ENCODE peak calls at places on chromosome 17, in five cellular contexts. P is H9, D is mesenchymal stem cell, O is trophoblast cell, K is H1. S is an unnamed sample.

GRCh38 chr17:31549121-31549524 is 157.6 kb downstream of the RAB11FIP4 start:
- DNase-seq in P (no peak), D (peak), O (no peak), K (no peak), S (no peak)

GRCh38 chr17:77889866-77890760 is 68.4 kb upstream of the TNRC6C start:
- DNase-seq in P (no peak), D (no peak), O (no peak), K (no peak), S (no peak)

GRCh38 chr17:77476920-77477805 is 336.4 kb downstream of the SEC14L1 start:
- DNase-seq in P (no peak), D (peak), O (peak), K (no peak), S (no peak)

GRCh38 chr17:40329981-40330794 is 21.2 kb downstream of the RARA start:
- DNase-seq in P (no peak), D (no peak), O (no peak), K (no peak), S (no peak)

GRCh38 chr17:57938061-57938502 is 17.1 kb downstream of the CUEDC1 start:
- DNase-seq in P (no peak), D (no peak), O (no peak), K (no peak), S (no peak)

GRCh38 chr17:80782536-80783427 is 208.9 kb upstream of the CHMP6 start:
- DNase-seq in P (peak), D (peak), O (no peak), K (no peak), S (no peak)

GRCh38 chr17:40678902-40679522 is 14.0 kb upstream of the KRT222 start:
- DNase-seq in P (no peak), D (no peak), O (no peak), K (no peak), S (no peak)

GRCh38 chr17:29145289-29146058 is 34.7 kb downstream of the MYO18A start:
- DNase-seq in P (peak), D (peak), O (peak), K (peak), S (no peak)

GRCh38 chr17:57578608-57578990 is 166.5 kb downstream of the CCDC182 start:
- DNase-seq in P (no peak), D (no peak), O (no peak), K (no peak), S (no peak)

GRCh38 chr17:19377602-19378415 is 489 bp upstream of the MAPK7 start:
- DNase-seq in P (peak), D (peak), O (peak), K (peak), S (peak)

GRCh38 chr17:7324438-7324779 is 4.7 kb downstream of the NEURL4 start:
- DNase-seq in P (no peak), D (no peak), O (no peak), K (no peak), S (no peak)

GRCh38 chr17:1730345-1731193 is 6.1 kb downstream of the WDR81 start:
- DNase-seq in P (no peak), D (peak), O (peak), K (no peak), S (no peak)

GRCh38 chr17:43020789-43021738 is 1.1 kb downstream of the VAT1 start:
- DNase-seq in P (peak), D (peak), O (peak), K (no peak), S (peak)

GRCh38 chr17:9329251-9329921 is 246.2 kb downstream of the STX8 start:
- DNase-seq in P (no peak), D (no peak), O (no peak), K (no peak), S (no peak)

GRCh38 chr17:17732892-17733670 is 51.8 kb downstream of the RAI1 start:
- DNase-seq in P (no peak), D (peak), O (no peak), K (no peak), S (no peak)

GRCh38 chr17:59365383-59365981 is 34.0 kb downstream of the YPEL2 start:
- DNase-seq in P (no peak), D (no peak), O (no peak), K (no peak), S (peak)

GRCh38 chr17:48530887-48531272 is at the start of gene HOXB1:
- DNase-seq in P (peak), D (no peak), O (no peak), K (no peak), S (no peak)

GRCh38 chr17:77778636-77779524 is 179.6 kb upstream of the TNRC6C start:
- DNase-seq in P (no peak), D (no peak), O (no peak), K (no peak), S (no peak)

GRCh38 chr17:58557981-58558380 is 43.5 kb upstream of the MTMR4 start:
- DNase-seq in P (no peak), D (no peak), O (no peak), K (no peak), S (no peak)

GRCh38 chr17:79305831-79306687 is 231.4 kb downstream of the ENGASE start:
- DNase-seq in P (no peak), D (no peak), O (peak), K (no peak), S (no peak)

GRCh38 chr17:41657936-41658335 is 30.7 kb upstream of the EIF1 start:
- DNase-seq in P (no peak), D (no peak), O (no peak), K (no peak), S (no peak)

GRCh38 chr17:80092959-80093358 is 8.4 kb upstream of the GAA start:
- DNase-seq in P (no peak), D (no peak), O (no peak), K (no peak), S (no peak)

GRCh38 chr17:66650490-66650877 is 184.4 kb upstream of the CACNG5 start:
- DNase-seq in P (no peak), D (no peak), O (no peak), K (no peak), S (no peak)

GRCh38 chr17:77746901-77747620 is 211.4 kb upstream of the TNRC6C start:
- DNase-seq in P (no peak), D (no peak), O (no peak), K (no peak), S (peak)

GRCh38 chr17:67490471-67490870 is 113.4 kb downstream of the PITPNC1 start:
- DNase-seq in P (peak), D (no peak), O (no peak), K (no peak), S (no peak)

GRCh38 chr17:32827227-32827626 is 49.7 kb downstream of the MYO1D start:
- DNase-seq in P (no peak), D (no peak), O (no peak), K (no peak), S (no peak)

GRCh38 chr17:40553694-40554534 is 11.4 kb downstream of the CCR7 start:
- DNase-seq in P (peak), D (peak), O (no peak), K (no peak), S (no peak)

GRCh38 chr17:80989586-80989913 is 2.1 kb upstream of the CHMP6 start:
- DNase-seq in P (no peak), D (no peak), O (no peak), K (no peak), S (no peak)

GRCh38 chr17:17241656-17242055 is 4.7 kb upstream of the FLCN start:
- DNase-seq in P (no peak), D (no peak), O (no peak), K (no peak), S (no peak)

GRCh38 chr17:12592941-12593340 is 72.7 kb upstream of the MYOCD start:
- DNase-seq in P (no peak), D (no peak), O (no peak), K (no peak), S (no peak)

GRCh38 chr17:55689672-55690071 is 33.0 kb downstream of the TMEM100 start:
- DNase-seq in P (no peak), D (no peak), O (no peak), K (no peak), S (no peak)
- H3K4ac ChIP-seq in P (no peak), D (no peak), O (no peak), K (no peak), S (no peak)

GRCh38 chr17:76014925-76015261 is 12.2 kb downstream of the EVPL start:
- DNase-seq in P (peak), D (no peak), O (no peak), K (no peak), S (no peak)

GRCh38 chr17:76018801-76019200 is 8.3 kb downstream of the EVPL start:
- DNase-seq in P (no peak), D (no peak), O (no peak), K (no peak), S (no peak)

GRCh38 chr17:76017481-76018339 is 9.4 kb downstream of the EVPL start:
- DNase-seq in P (no peak), D (no peak), O (no peak), K (no peak), S (no peak)

GRCh38 chr17:76019830-76020467 is 7.2 kb downstream of the EVPL start:
- DNase-seq in P (no peak), D (no peak), O (no peak), K (no peak), S (no peak)

DNA sequence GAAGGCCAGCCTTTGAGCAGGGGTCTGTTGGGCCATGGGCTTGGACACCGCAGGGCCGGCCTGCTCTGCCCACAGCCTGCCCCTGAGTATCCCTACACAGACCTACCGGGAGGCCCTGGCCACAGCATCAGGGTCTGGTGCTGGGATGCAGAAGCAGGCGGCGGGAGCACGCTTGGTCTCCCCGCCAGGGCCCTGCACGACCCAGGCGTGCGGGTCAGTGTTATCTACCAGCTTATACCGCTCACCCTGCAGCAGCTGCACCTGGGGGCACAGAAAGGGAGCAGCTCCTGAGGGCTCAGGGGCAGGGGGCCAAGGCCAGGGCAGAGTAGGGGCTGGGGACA is 8.8 kb downstream of the EVPL start:
- DNase-seq in P (no peak), D (no peak), O (no peak), K (no peak), S (no peak)
- H2BK120ac ChIP-seq in P (no peak), D (no peak), O (no peak), K (no peak), S (no peak)

DNA sequence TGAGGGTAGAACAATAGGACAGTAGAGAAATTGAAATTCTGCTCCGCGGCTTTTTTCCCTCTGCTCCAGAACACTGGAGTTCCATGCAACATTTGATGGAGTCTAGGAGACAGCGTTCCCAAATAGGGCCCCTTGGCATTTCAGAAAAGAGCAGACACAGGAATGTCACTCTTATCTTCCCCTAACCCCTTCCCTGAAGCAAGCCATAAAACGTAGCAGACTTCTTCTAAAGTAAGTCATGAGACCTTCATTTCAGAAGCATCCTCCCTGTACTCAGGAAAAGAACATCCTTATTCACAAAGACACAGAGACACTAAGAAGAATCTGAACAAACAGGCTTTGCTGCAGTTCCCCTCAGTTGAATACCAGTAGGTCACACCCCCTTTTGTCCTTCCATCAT is 296.1 kb upstream of the SOX9 start:
- DNase-seq in P (no peak), D (no peak), O (no peak), K (no peak), S (no peak)
- H2BK12ac ChIP-seq in P (no peak), D (no peak), O (no peak), K (no peak), S (no peak)

DNA sequence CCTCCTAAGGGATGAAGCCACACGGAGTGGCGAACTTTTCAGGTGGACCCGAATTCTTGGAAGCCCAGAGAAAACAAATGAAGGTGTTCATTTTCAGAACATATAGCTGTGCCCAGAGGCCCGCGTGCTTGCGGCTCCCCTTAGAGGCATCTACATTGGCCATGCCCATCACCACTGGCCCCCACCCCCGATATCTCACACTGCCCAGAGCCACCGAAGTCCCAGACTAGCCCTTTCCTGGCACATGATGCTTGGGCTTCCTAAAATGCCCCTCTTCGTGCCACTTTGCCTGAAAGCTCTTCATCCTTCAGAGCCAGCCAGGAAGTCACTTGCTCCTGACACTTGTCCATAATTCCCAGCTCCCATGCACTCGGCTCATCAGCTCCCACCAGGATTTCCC is 2.1 kb upstream of the HEXIM1 start:
- DNase-seq in P (no peak), D (no peak), O (no peak), K (no peak), S (no peak)
- H3K4ac ChIP-seq in P (no peak), D (no peak), O (no peak), K (no peak), S (no peak)

GRCh38 chr17:50480854-50481490 is 2.3 kb downstream of the RSAD1 start:
- DNase-seq in P (no peak), D (no peak), O (no peak), K (no peak), S (no peak)

GRCh38 chr17:50481648-50482047 is 3.0 kb downstream of the RSAD1 start:
- DNase-seq in P (no peak), D (no peak), O (no peak), K (no peak), S (no peak)

GRCh38 chr17:50482110-50482509 is 3.5 kb downstream of the RSAD1 start:
- DNase-seq in P (no peak), D (no peak), O (no peak), K (no peak), S (no peak)

GRCh38 chr17:50483266-50483665 is 4.6 kb downstream of the RSAD1 start:
- DNase-seq in P (no peak), D (no peak), O (no peak), K (no peak), S (no peak)

GRCh38 chr17:50482516-50482915 is 3.9 kb downstream of the RSAD1 start:
- DNase-seq in P (peak), D (peak), O (peak), K (peak), S (peak)
- H2BK120ac ChIP-seq in P (no peak), D (no peak), O (no peak), K (no peak), S (no peak)

DNA sequence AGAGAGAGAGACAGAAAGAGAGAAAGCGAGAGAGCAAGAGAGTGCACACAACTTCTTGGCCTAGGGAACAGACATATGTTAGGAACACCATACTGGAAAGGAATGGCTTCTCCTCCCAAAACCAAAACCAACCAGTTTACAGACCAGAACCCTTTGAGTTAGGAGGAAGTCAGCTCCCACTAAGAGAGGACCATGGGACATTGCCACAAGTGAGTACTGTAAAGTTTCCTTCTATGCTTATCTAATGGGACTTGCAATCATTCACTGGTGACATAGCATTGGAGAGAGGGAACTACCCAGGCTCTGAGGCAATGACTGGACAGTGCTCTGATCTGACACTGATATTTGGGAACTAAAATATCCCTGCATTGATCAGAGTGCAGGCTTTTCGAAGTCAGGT is 32.4 kb downstream of the TBC1D3B start:
- DNase-seq in P (no peak), D (no peak), O (no peak), K (no peak), S (no peak)
- H2BK12ac ChIP-seq in P (no peak), D (no peak), O (no peak), K (no peak), S (no peak)

S was measured in neuronal stem cell.